ENCODE peak calls at places on chromosome 11, in six cellular contexts. A is A549; P is NCI-H2171 treated with DMSO at 0.1 percent for 48 hours; C is ureter; X is stimulated activated CD4-positive, alpha-beta T cell treated with anti-CD3 and anti-CD28 coated beads, Interleukin-15, amount 100 ng/mL, for 1 hour; O is nucleus accumbens. B is an unnamed sample.

GRCh38 chr11:78666675-78667129 is 92.0 kb upstream of the NARS2 start:
- DNase-seq in P (no peak), X (no peak), A (no peak), C (no peak), O (no peak), B (no peak)

GRCh38 chr11:59141673-59142460 is 789 bp upstream of the FAM111A start:
- DNase-seq in A (no peak), P (no peak), O (no peak), C (no peak), X (no peak), B (no peak)

GRCh38 chr11:70082829-70083228 is 4.7 kb downstream of the ANO1 start:
- DNase-seq in A (peak), X (no peak), O (no peak), C (no peak), P (no peak), B (no peak)

GRCh38 chr11:131628739-131629138 is 258.3 kb downstream of the NTM start:
- DNase-seq in O (no peak), X (no peak), P (no peak), C (no peak), A (no peak), B (no peak)

GRCh38 chr11:96259053-96259837 is 83.8 kb downstream of the MAML2 start:
- DNase-seq in P (peak), A (peak), X (no peak), C (no peak), O (no peak), B (no peak)

GRCh38 chr11:15106201-15106965 is 8.3 kb upstream of the INSC start:
- DNase-seq in X (no peak), A (no peak), C (no peak), P (no peak), O (no peak), B (no peak)

GRCh38 chr11:34451053-34451452 is 12.3 kb downstream of the CAT start:
- DNase-seq in P (no peak), O (no peak), A (no peak), X (no peak), C (no peak), B (no peak)

GRCh38 chr11:128490092-128490491 is 97.3 kb downstream of the ETS1 start:
- DNase-seq in P (no peak), A (no peak), C (no peak), X (no peak), O (no peak), B (no peak)

GRCh38 chr11:13311570-13311969 is 34.0 kb downstream of the BMAL1 start:
- DNase-seq in C (peak), P (no peak), A (no peak), O (no peak), X (no peak), B (no peak)

GRCh38 chr11:79546366-79546765 is 105.5 kb upstream of the TENM4 start:
- DNase-seq in O (no peak), C (no peak), A (no peak), X (no peak), P (no peak), B (no peak)

GRCh38 chr11:129896062-129896461 is 684 bp upstream of the NFRKB start:
- DNase-seq in X (no peak), O (no peak), P (no peak), A (no peak), C (no peak), B (no peak)